ENCODE peak calls at places on chromosomes 13 and 19, in eight cellular contexts. One of them, this sample, is unnamed.

GRCh38 chr13:20715340-20715732 is 11.8 kb downstream of the IL17D start:
- DNase-seq in GM03348: no peak
- DNase-seq in iPS-NIHi11: no peak
- DNase-seq in adipocyte: no peak
- DNase-seq in central memory CD4-positive, alpha-beta T cell: no peak
- DNase-seq in cardiac muscle cell: no peak
- DNase-seq in HS-5: no peak
- DNase-seq in stimulated activated CD8-positive, alpha-beta memory T cell treated with anti-CD3 and anti-CD28 coated beads, Interleukin-7, amount 100 ng/mL, for 48 hours: no peak
- DNase-seq in this sample: no peak

GRCh38 chr19:16015805-16016173 is 60.5 kb upstream of the TPM4 start:
- DNase-seq in GM03348: no peak
- DNase-seq in iPS-NIHi11: no peak
- DNase-seq in adipocyte: no peak
- DNase-seq in central memory CD4-positive, alpha-beta T cell: no peak
- DNase-seq in cardiac muscle cell: no peak
- DNase-seq in HS-5: no peak
- DNase-seq in stimulated activated CD8-positive, alpha-beta memory T cell treated with anti-CD3 and anti-CD28 coated beads, Interleukin-7, amount 100 ng/mL, for 48 hours: no peak
- DNase-seq in this sample: no peak

GRCh38 chr13:65445340-65445739 is 1784.8 kb downstream of the PCDH9 start:
- DNase-seq in GM03348: no peak
- DNase-seq in iPS-NIHi11: no peak
- DNase-seq in adipocyte: no peak
- DNase-seq in central memory CD4-positive, alpha-beta T cell: no peak
- DNase-seq in cardiac muscle cell: no peak
- DNase-seq in HS-5: no peak
- DNase-seq in stimulated activated CD8-positive, alpha-beta memory T cell treated with anti-CD3 and anti-CD28 coated beads, Interleukin-7, amount 100 ng/mL, for 48 hours: no peak
- DNase-seq in this sample: no peak

GRCh38 chr19:35518313-35518712 is 4.9 kb upstream of the DMKN start:
- DNase-seq in GM03348: peak; percentile 89
- DNase-seq in iPS-NIHi11: no peak
- DNase-seq in adipocyte: peak; percentile 92
- DNase-seq in central memory CD4-positive, alpha-beta T cell: no peak
- DNase-seq in cardiac muscle cell: peak; percentile 98
- DNase-seq in HS-5: peak; percentile 95
- DNase-seq in stimulated activated CD8-positive, alpha-beta memory T cell treated with anti-CD3 and anti-CD28 coated beads, Interleukin-7, amount 100 ng/mL, for 48 hours: no peak
- DNase-seq in this sample: peak; percentile 98

GRCh38 chr13:110156186-110157065 is 150.5 kb downstream of the COL4A1 start:
- DNase-seq in GM03348: no peak
- DNase-seq in iPS-NIHi11: no peak
- DNase-seq in adipocyte: no peak
- DNase-seq in central memory CD4-positive, alpha-beta T cell: no peak
- DNase-seq in cardiac muscle cell: no peak
- DNase-seq in HS-5: no peak
- DNase-seq in stimulated activated CD8-positive, alpha-beta memory T cell treated with anti-CD3 and anti-CD28 coated beads, Interleukin-7, amount 100 ng/mL, for 48 hours: no peak
- DNase-seq in this sample: no peak

GRCh38 chr13:109119886-109120285 is 490.5 kb downstream of the MYO16 start:
- DNase-seq in GM03348: no peak
- DNase-seq in iPS-NIHi11: no peak
- DNase-seq in adipocyte: no peak
- DNase-seq in central memory CD4-positive, alpha-beta T cell: no peak
- DNase-seq in cardiac muscle cell: no peak
- DNase-seq in HS-5: no peak
- DNase-seq in stimulated activated CD8-positive, alpha-beta memory T cell treated with anti-CD3 and anti-CD28 coated beads, Interleukin-7, amount 100 ng/mL, for 48 hours: no peak
- DNase-seq in this sample: no peak

GRCh38 chr13:44815507-44816074 is 173.7 kb downstream of the NUFIP1 start:
- DNase-seq in GM03348: peak; percentile 94
- DNase-seq in iPS-NIHi11: peak; percentile 64
- DNase-seq in adipocyte: peak; percentile 97
- DNase-seq in central memory CD4-positive, alpha-beta T cell: no peak
- DNase-seq in cardiac muscle cell: peak; percentile 98
- DNase-seq in HS-5: peak; percentile 76
- DNase-seq in stimulated activated CD8-positive, alpha-beta memory T cell treated with anti-CD3 and anti-CD28 coated beads, Interleukin-7, amount 100 ng/mL, for 48 hours: peak; percentile 27
- DNase-seq in this sample: peak; percentile 98

GRCh38 chr13:109256866-109257760 is 529.3 kb downstream of the IRS2 start:
- DNase-seq in GM03348: peak; percentile 81
- DNase-seq in iPS-NIHi11: peak; percentile 29
- DNase-seq in adipocyte: peak; percentile 96
- DNase-seq in central memory CD4-positive, alpha-beta T cell: no peak
- DNase-seq in cardiac muscle cell: peak; percentile 98
- DNase-seq in HS-5: peak; percentile 86
- DNase-seq in stimulated activated CD8-positive, alpha-beta memory T cell treated with anti-CD3 and anti-CD28 coated beads, Interleukin-7, amount 100 ng/mL, for 48 hours: no peak
- DNase-seq in this sample: peak; percentile 100

GRCh38 chr13:32430018-32430747 is 2.3 kb upstream of the N4BP2L1 start:
- DNase-seq in GM03348: no peak
- DNase-seq in iPS-NIHi11: no peak
- DNase-seq in adipocyte: no peak
- DNase-seq in central memory CD4-positive, alpha-beta T cell: no peak
- DNase-seq in cardiac muscle cell: no peak
- DNase-seq in HS-5: no peak
- DNase-seq in stimulated activated CD8-positive, alpha-beta memory T cell treated with anti-CD3 and anti-CD28 coated beads, Interleukin-7, amount 100 ng/mL, for 48 hours: no peak
- DNase-seq in this sample: no peak

GRCh38 chr13:97359181-97360057 is 74.5 kb upstream of the RAP2A start:
- DNase-seq in GM03348: peak; percentile 75
- DNase-seq in iPS-NIHi11: peak; percentile 61
- DNase-seq in adipocyte: peak; percentile 95
- DNase-seq in central memory CD4-positive, alpha-beta T cell: peak; percentile 50
- DNase-seq in cardiac muscle cell: peak; percentile 87
- DNase-seq in HS-5: no peak
- DNase-seq in stimulated activated CD8-positive, alpha-beta memory T cell treated with anti-CD3 and anti-CD28 coated beads, Interleukin-7, amount 100 ng/mL, for 48 hours: no peak
- DNase-seq in this sample: peak; percentile 89

GRCh38 chr13:99958402-99959126 is 13.0 kb downstream of the ZIC5 start:
- DNase-seq in GM03348: no peak
- DNase-seq in iPS-NIHi11: peak; percentile 31
- DNase-seq in adipocyte: no peak
- DNase-seq in central memory CD4-positive, alpha-beta T cell: no peak
- DNase-seq in cardiac muscle cell: no peak
- DNase-seq in HS-5: no peak
- DNase-seq in stimulated activated CD8-positive, alpha-beta memory T cell treated with anti-CD3 and anti-CD28 coated beads, Interleukin-7, amount 100 ng/mL, for 48 hours: no peak
- DNase-seq in this sample: no peak

GRCh38 chr13:21365574-21365973 is 93.5 kb downstream of the ZDHHC20 start:
- DNase-seq in GM03348: no peak
- DNase-seq in iPS-NIHi11: no peak
- DNase-seq in adipocyte: no peak
- DNase-seq in central memory CD4-positive, alpha-beta T cell: no peak
- DNase-seq in cardiac muscle cell: no peak
- DNase-seq in HS-5: no peak
- DNase-seq in stimulated activated CD8-positive, alpha-beta memory T cell treated with anti-CD3 and anti-CD28 coated beads, Interleukin-7, amount 100 ng/mL, for 48 hours: peak; percentile 5
- DNase-seq in this sample: no peak

GRCh38 chr13:35720690-35721554 is 244.4 kb upstream of the MAB21L1 start:
- DNase-seq in GM03348: peak; percentile 86
- DNase-seq in iPS-NIHi11: peak; percentile 87
- DNase-seq in adipocyte: peak; percentile 83
- DNase-seq in central memory CD4-positive, alpha-beta T cell: no peak
- DNase-seq in cardiac muscle cell: peak; percentile 71
- DNase-seq in HS-5: no peak
- DNase-seq in stimulated activated CD8-positive, alpha-beta memory T cell treated with anti-CD3 and anti-CD28 coated beads, Interleukin-7, amount 100 ng/mL, for 48 hours: no peak
- DNase-seq in this sample: peak; percentile 55

GRCh38 chr13:73777134-73777533 is 357.1 kb downstream of the KLF12 start:
- DNase-seq in GM03348: no peak
- DNase-seq in iPS-NIHi11: no peak
- DNase-seq in adipocyte: no peak
- DNase-seq in central memory CD4-positive, alpha-beta T cell: no peak
- DNase-seq in cardiac muscle cell: no peak
- DNase-seq in HS-5: no peak
- DNase-seq in stimulated activated CD8-positive, alpha-beta memory T cell treated with anti-CD3 and anti-CD28 coated beads, Interleukin-7, amount 100 ng/mL, for 48 hours: no peak
- DNase-seq in this sample: no peak

GRCh38 chr13:27128825-27129627 is 42.6 kb downstream of the USP12 start:
- DNase-seq in GM03348: no peak
- DNase-seq in iPS-NIHi11: no peak
- DNase-seq in adipocyte: no peak
- DNase-seq in central memory CD4-positive, alpha-beta T cell: no peak
- DNase-seq in cardiac muscle cell: no peak
- DNase-seq in HS-5: no peak
- DNase-seq in stimulated activated CD8-positive, alpha-beta memory T cell treated with anti-CD3 and anti-CD28 coated beads, Interleukin-7, amount 100 ng/mL, for 48 hours: no peak
- DNase-seq in this sample: no peak

GRCh38 chr13:112064222-112064621 is 2.7 kb upstream of the SOX1 start:
- DNase-seq in GM03348: no peak
- DNase-seq in iPS-NIHi11: no peak
- DNase-seq in adipocyte: no peak
- DNase-seq in central memory CD4-positive, alpha-beta T cell: no peak
- DNase-seq in cardiac muscle cell: no peak
- DNase-seq in HS-5: no peak
- DNase-seq in stimulated activated CD8-positive, alpha-beta memory T cell treated with anti-CD3 and anti-CD28 coated beads, Interleukin-7, amount 100 ng/mL, for 48 hours: no peak
- DNase-seq in this sample: no peak

GRCh38 chr13:114004416-114005205 is 30.7 kb upstream of the C13orf46 start:
- DNase-seq in GM03348: no peak
- DNase-seq in iPS-NIHi11: no peak
- DNase-seq in adipocyte: no peak
- DNase-seq in central memory CD4-positive, alpha-beta T cell: no peak
- DNase-seq in cardiac muscle cell: peak; percentile 92
- DNase-seq in HS-5: no peak
- DNase-seq in stimulated activated CD8-positive, alpha-beta memory T cell treated with anti-CD3 and anti-CD28 coated beads, Interleukin-7, amount 100 ng/mL, for 48 hours: no peak
- DNase-seq in this sample: peak; percentile 90

GRCh38 chr19:10289836-10290438 is at the start of gene ICAM5:
- DNase-seq in GM03348: peak; percentile 50
- DNase-seq in iPS-NIHi11: no peak
- DNase-seq in adipocyte: peak; percentile 65
- DNase-seq in central memory CD4-positive, alpha-beta T cell: peak; percentile 17
- DNase-seq in cardiac muscle cell: peak; percentile 46
- DNase-seq in HS-5: no peak
- DNase-seq in stimulated activated CD8-positive, alpha-beta memory T cell treated with anti-CD3 and anti-CD28 coated beads, Interleukin-7, amount 100 ng/mL, for 48 hours: no peak
- DNase-seq in this sample: no peak

GRCh38 chr13:37791699-37792098 is 77.9 kb downstream of the TRPC4 start:
- DNase-seq in GM03348: peak; percentile 56
- DNase-seq in iPS-NIHi11: no peak
- DNase-seq in adipocyte: no peak
- DNase-seq in central memory CD4-positive, alpha-beta T cell: no peak
- DNase-seq in cardiac muscle cell: peak; percentile 57
- DNase-seq in HS-5: no peak
- DNase-seq in stimulated activated CD8-positive, alpha-beta memory T cell treated with anti-CD3 and anti-CD28 coated beads, Interleukin-7, amount 100 ng/mL, for 48 hours: no peak
- DNase-seq in this sample: peak; percentile 56

GRCh38 chr13:43994999-43995859 is 115.5 kb downstream of the LACC1 start:
- DNase-seq in GM03348: no peak
- DNase-seq in iPS-NIHi11: no peak
- DNase-seq in adipocyte: no peak
- DNase-seq in central memory CD4-positive, alpha-beta T cell: no peak
- DNase-seq in cardiac muscle cell: no peak
- DNase-seq in HS-5: no peak
- DNase-seq in stimulated activated CD8-positive, alpha-beta memory T cell treated with anti-CD3 and anti-CD28 coated beads, Interleukin-7, amount 100 ng/mL, for 48 hours: no peak
- DNase-seq in this sample: no peak

GRCh38 chr19:56740478-56740877 is 68.9 kb upstream of the ZNF835 start:
- DNase-seq in GM03348: no peak
- DNase-seq in iPS-NIHi11: no peak
- DNase-seq in adipocyte: no peak
- DNase-seq in central memory CD4-positive, alpha-beta T cell: no peak
- DNase-seq in cardiac muscle cell: no peak
- DNase-seq in HS-5: no peak
- DNase-seq in stimulated activated CD8-positive, alpha-beta memory T cell treated with anti-CD3 and anti-CD28 coated beads, Interleukin-7, amount 100 ng/mL, for 48 hours: no peak
- DNase-seq in this sample: no peak

GRCh38 chr13:53143757-53144320 is 115.2 kb downstream of the OLFM4 start:
- DNase-seq in GM03348: no peak
- DNase-seq in iPS-NIHi11: no peak
- DNase-seq in adipocyte: no peak
- DNase-seq in central memory CD4-positive, alpha-beta T cell: no peak
- DNase-seq in cardiac muscle cell: no peak
- DNase-seq in HS-5: no peak
- DNase-seq in stimulated activated CD8-positive, alpha-beta memory T cell treated with anti-CD3 and anti-CD28 coated beads, Interleukin-7, amount 100 ng/mL, for 48 hours: no peak
- DNase-seq in this sample: no peak

GRCh38 chr13:59111711-59112110 is 1052.0 kb downstream of the DIAPH3 start:
- DNase-seq in GM03348: peak; percentile 5
- DNase-seq in iPS-NIHi11: no peak
- DNase-seq in adipocyte: peak; percentile 65
- DNase-seq in central memory CD4-positive, alpha-beta T cell: no peak
- DNase-seq in cardiac muscle cell: peak; percentile 87
- DNase-seq in HS-5: peak; percentile 38
- DNase-seq in stimulated activated CD8-positive, alpha-beta memory T cell treated with anti-CD3 and anti-CD28 coated beads, Interleukin-7, amount 100 ng/mL, for 48 hours: no peak
- DNase-seq in this sample: peak; percentile 82

GRCh38 chr19:55005684-55006488 is 32.2 kb downstream of the GP6 start:
- DNase-seq in GM03348: no peak
- DNase-seq in iPS-NIHi11: peak; percentile 76
- DNase-seq in adipocyte: no peak
- DNase-seq in central memory CD4-positive, alpha-beta T cell: peak; percentile 90
- DNase-seq in cardiac muscle cell: peak; percentile 1
- DNase-seq in HS-5: peak; percentile 20
- DNase-seq in stimulated activated CD8-positive, alpha-beta memory T cell treated with anti-CD3 and anti-CD28 coated beads, Interleukin-7, amount 100 ng/mL, for 48 hours: peak; percentile 12
- DNase-seq in this sample: no peak

GRCh38 chr19:39129116-39129515 is 3.5 kb downstream of the PAK4 start:
- DNase-seq in GM03348: no peak
- DNase-seq in iPS-NIHi11: no peak
- DNase-seq in adipocyte: no peak
- DNase-seq in central memory CD4-positive, alpha-beta T cell: no peak
- DNase-seq in cardiac muscle cell: no peak
- DNase-seq in HS-5: no peak
- DNase-seq in stimulated activated CD8-positive, alpha-beta memory T cell treated with anti-CD3 and anti-CD28 coated beads, Interleukin-7, amount 100 ng/mL, for 48 hours: no peak
- DNase-seq in this sample: no peak

GRCh38 chr19:22807061-22807835 is 23.3 kb upstream of the ZNF99 start:
- DNase-seq in GM03348: no peak
- DNase-seq in iPS-NIHi11: no peak
- DNase-seq in adipocyte: no peak
- DNase-seq in central memory CD4-positive, alpha-beta T cell: no peak
- DNase-seq in cardiac muscle cell: no peak
- DNase-seq in HS-5: no peak
- DNase-seq in stimulated activated CD8-positive, alpha-beta memory T cell treated with anti-CD3 and anti-CD28 coated beads, Interleukin-7, amount 100 ng/mL, for 48 hours: no peak
- DNase-seq in this sample: no peak

GRCh38 chr13:85970727-85971126 is 171.5 kb upstream of the SLITRK6 start:
- DNase-seq in GM03348: no peak
- DNase-seq in iPS-NIHi11: no peak
- DNase-seq in adipocyte: peak; percentile 6
- DNase-seq in central memory CD4-positive, alpha-beta T cell: no peak
- DNase-seq in cardiac muscle cell: peak; percentile 17
- DNase-seq in HS-5: no peak
- DNase-seq in stimulated activated CD8-positive, alpha-beta memory T cell treated with anti-CD3 and anti-CD28 coated beads, Interleukin-7, amount 100 ng/mL, for 48 hours: no peak
- DNase-seq in this sample: peak; percentile 48

GRCh38 chr19:5718032-5718578 is 1.8 kb downstream of the LONP1 start:
- DNase-seq in GM03348: no peak
- DNase-seq in iPS-NIHi11: no peak
- DNase-seq in adipocyte: peak; percentile 54
- DNase-seq in central memory CD4-positive, alpha-beta T cell: no peak
- DNase-seq in cardiac muscle cell: peak; percentile 30
- DNase-seq in HS-5: no peak
- DNase-seq in stimulated activated CD8-positive, alpha-beta memory T cell treated with anti-CD3 and anti-CD28 coated beads, Interleukin-7, amount 100 ng/mL, for 48 hours: peak; percentile 73
- DNase-seq in this sample: peak; percentile 28

GRCh38 chr13:29522044-29522685 is 73.3 kb downstream of the SLC7A1 start:
- DNase-seq in GM03348: peak; percentile 89
- DNase-seq in iPS-NIHi11: no peak
- DNase-seq in adipocyte: peak; percentile 87
- DNase-seq in central memory CD4-positive, alpha-beta T cell: no peak
- DNase-seq in cardiac muscle cell: peak; percentile 97
- DNase-seq in HS-5: peak; percentile 86
- DNase-seq in stimulated activated CD8-positive, alpha-beta memory T cell treated with anti-CD3 and anti-CD28 coated beads, Interleukin-7, amount 100 ng/mL, for 48 hours: no peak
- DNase-seq in this sample: peak; percentile 97

GRCh38 chr13:112486386-112487126 is 101.4 kb downstream of the TUBGCP3 start:
- DNase-seq in GM03348: peak; percentile 66
- DNase-seq in iPS-NIHi11: no peak
- DNase-seq in adipocyte: peak; percentile 19
- DNase-seq in central memory CD4-positive, alpha-beta T cell: no peak
- DNase-seq in cardiac muscle cell: no peak
- DNase-seq in HS-5: no peak
- DNase-seq in stimulated activated CD8-positive, alpha-beta memory T cell treated with anti-CD3 and anti-CD28 coated beads, Interleukin-7, amount 100 ng/mL, for 48 hours: no peak
- DNase-seq in this sample: no peak

GRCh38 chr13:61255035-61255796 is 160.4 kb downstream of the PCDH20 start:
- DNase-seq in GM03348: no peak
- DNase-seq in iPS-NIHi11: peak; percentile 38
- DNase-seq in adipocyte: peak; percentile 15
- DNase-seq in central memory CD4-positive, alpha-beta T cell: no peak
- DNase-seq in cardiac muscle cell: peak; percentile 23
- DNase-seq in HS-5: no peak
- DNase-seq in stimulated activated CD8-positive, alpha-beta memory T cell treated with anti-CD3 and anti-CD28 coated beads, Interleukin-7, amount 100 ng/mL, for 48 hours: no peak
- DNase-seq in this sample: peak; percentile 26

GRCh38 chr13:101397742-101398141 is 18.6 kb downstream of the NALCN start:
- DNase-seq in GM03348: peak; percentile 73
- DNase-seq in iPS-NIHi11: no peak
- DNase-seq in adipocyte: peak; percentile 49
- DNase-seq in central memory CD4-positive, alpha-beta T cell: no peak
- DNase-seq in cardiac muscle cell: no peak
- DNase-seq in HS-5: peak; percentile 45
- DNase-seq in stimulated activated CD8-positive, alpha-beta memory T cell treated with anti-CD3 and anti-CD28 coated beads, Interleukin-7, amount 100 ng/mL, for 48 hours: no peak
- DNase-seq in this sample: peak; percentile 38

GRCh38 chr19:45601524-45602522 is at the start of gene GPR4:
- DNase-seq in GM03348: peak; percentile 53
- DNase-seq in iPS-NIHi11: peak; percentile 95
- DNase-seq in adipocyte: no peak
- DNase-seq in central memory CD4-positive, alpha-beta T cell: no peak
- DNase-seq in cardiac muscle cell: peak; percentile 54
- DNase-seq in HS-5: no peak
- DNase-seq in stimulated activated CD8-positive, alpha-beta memory T cell treated with anti-CD3 and anti-CD28 coated beads, Interleukin-7, amount 100 ng/mL, for 48 hours: no peak
- DNase-seq in this sample: peak; percentile 48

GRCh38 chr13:63840551-63841421 is 2425.1 kb upstream of the PCDH20 start:
- DNase-seq in GM03348: no peak
- DNase-seq in iPS-NIHi11: no peak
- DNase-seq in adipocyte: no peak
- DNase-seq in central memory CD4-positive, alpha-beta T cell: no peak
- DNase-seq in cardiac muscle cell: no peak
- DNase-seq in HS-5: no peak
- DNase-seq in stimulated activated CD8-positive, alpha-beta memory T cell treated with anti-CD3 and anti-CD28 coated beads, Interleukin-7, amount 100 ng/mL, for 48 hours: no peak
- DNase-seq in this sample: no peak